ENCODE peak calls at places on chromosomes 4 and X, in four cellular contexts. X is psoas muscle, F is brain microvascular endothelial cell, V is fibroblast of pulmonary artery. E is an unnamed sample.
A peak's percentile ranks its signal among the peaks of the same experiment; 100 is the strongest.

GRCh38 chrX:154748712-154749339 is 2.1 kb downstream of the GAB3 start:
- DNase-seq in F (peak; percentile 47), V (peak; percentile 67), X (no peak), E (no peak)

GRCh38 chrX:154762529-154763296 is at the start of gene DKC1:
- DNase-seq in X (peak; percentile 96), F (peak; percentile 91), V (peak; percentile 96), E (peak; percentile 97)

GRCh38 chr4:24842356-24842755 is 47.0 kb downstream of the SOD3 start:
- DNase-seq in X (no peak), V (no peak), F (no peak), E (no peak)

GRCh38 chr4:105637409-105638258 is 70.9 kb downstream of the INTS12 start:
- DNase-seq in F (peak; percentile 37), X (peak; percentile 58), V (peak; percentile 49), E (peak; percentile 10)

GRCh38 chr4:174714393-174715211 is 114.4 kb downstream of the GLRA3 start:
- DNase-seq in X (no peak), V (peak; percentile 71), F (peak; percentile 49), E (no peak)

GRCh38 chrX:77749695-77750094 is 36.3 kb downstream of the ATRX start:
- DNase-seq in V (peak; percentile 55), X (no peak), F (peak; percentile 89), E (peak; percentile 21)

GRCh38 chrX:140447150-140447549 is 57.7 kb downstream of the SOX3 start:
- DNase-seq in V (no peak), X (no peak), F (no peak), E (no peak)

GRCh38 chrX:154430916-154431315 is 2.4 kb downstream of the ATP6AP1 start:
- DNase-seq in F (no peak), V (no peak), X (no peak), E (no peak)

GRCh38 chrX:139850968-139851367 is 81.9 kb downstream of the ATP11C start:
- DNase-seq in X (no peak), F (no peak), V (no peak), E (no peak)

GRCh38 chr4:166279261-166279660 is 406.2 kb downstream of the TLL1 start:
- DNase-seq in X (no peak), F (no peak), V (no peak), E (no peak)

GRCh38 chr4:19883841-19884240 is 367.9 kb upstream of the SLIT2 start:
- DNase-seq in X (no peak), F (no peak), V (peak; percentile 18), E (peak; percentile 24)

DNA sequence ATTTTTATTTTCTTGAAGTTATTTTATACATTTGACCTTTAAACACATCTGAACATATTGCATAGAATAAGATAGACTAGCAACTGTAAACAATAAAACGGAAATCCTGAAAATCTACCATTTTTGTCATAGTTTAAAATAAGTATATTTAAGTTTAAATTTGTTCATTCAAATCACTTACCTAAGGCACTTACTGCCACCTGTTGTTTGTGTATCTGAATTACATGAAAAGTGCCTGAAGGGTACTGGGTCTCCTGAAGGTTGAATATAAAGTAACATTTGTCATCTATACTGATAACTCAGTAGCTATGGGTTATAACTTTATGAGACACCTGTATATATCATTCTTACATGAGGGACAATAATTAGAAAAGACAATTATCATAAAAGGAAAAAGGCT is 38.6 kb downstream of the TRPC5 start:
- DNase-seq in F (no peak), X (no peak), V (peak; percentile 2), E (no peak)
- TF ChIP-seq CTCF in F (no peak), X (no peak), V (no peak), E (no peak)

GRCh38 chrX:12115377-12115776 is 22.9 kb upstream of the FRMPD4 start:
- DNase-seq in X (no peak), V (no peak), F (no peak), E (no peak)
- TF ChIP-seq CTCF in X (no peak), V (no peak), F (peak; percentile 55), E (no peak)

DNA sequence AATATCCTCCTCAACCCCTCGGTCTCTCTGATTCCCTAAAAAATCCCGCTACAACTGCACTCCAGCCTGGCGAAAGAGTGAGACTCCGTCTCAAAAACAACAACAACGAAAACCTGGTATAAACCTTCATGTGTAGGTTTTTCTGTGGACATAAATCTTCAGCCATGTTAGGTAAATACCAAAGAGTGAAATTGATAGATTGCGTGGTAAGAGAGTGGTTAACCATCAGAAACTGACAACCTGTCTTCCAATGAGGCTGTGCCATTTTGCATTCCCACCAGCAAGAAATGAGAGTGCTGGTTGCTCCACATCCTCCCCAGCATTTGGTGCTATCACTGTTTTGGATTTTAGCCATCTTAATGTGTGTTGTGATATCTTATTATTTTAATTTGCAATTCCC is 10.9 kb downstream of the TBC1D19 start:
- DNase-seq in X (no peak), V (no peak), F (no peak), E (no peak)
- TF ChIP-seq CTCF in X (no peak), V (no peak), F (no peak), E (no peak)

DNA sequence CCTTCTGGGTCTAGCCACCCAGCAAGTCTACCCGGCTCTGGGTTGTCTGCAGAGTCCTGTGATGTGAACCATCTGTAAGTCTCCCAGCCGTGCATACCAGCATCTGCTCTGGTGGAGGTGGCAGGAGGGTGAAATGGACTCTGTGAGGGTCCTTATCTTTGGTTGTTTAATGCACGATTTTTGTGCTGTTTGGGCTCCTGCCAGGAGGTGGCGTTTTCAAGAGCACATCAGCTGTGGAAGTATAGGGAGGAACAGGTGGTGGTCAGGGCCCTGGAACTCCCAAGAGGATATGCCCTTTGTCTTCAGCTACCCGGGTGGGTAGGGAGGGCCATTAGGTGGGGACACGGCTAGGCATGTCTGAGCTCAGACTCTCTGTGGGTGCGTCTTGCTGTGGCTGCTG is 66.5 kb upstream of the ZFP42 start:
- DNase-seq in V (no peak), X (no peak), F (no peak), E (no peak)
- TF ChIP-seq CTCF in V (no peak), X (no peak), F (peak; percentile 40), E (no peak)

DNA sequence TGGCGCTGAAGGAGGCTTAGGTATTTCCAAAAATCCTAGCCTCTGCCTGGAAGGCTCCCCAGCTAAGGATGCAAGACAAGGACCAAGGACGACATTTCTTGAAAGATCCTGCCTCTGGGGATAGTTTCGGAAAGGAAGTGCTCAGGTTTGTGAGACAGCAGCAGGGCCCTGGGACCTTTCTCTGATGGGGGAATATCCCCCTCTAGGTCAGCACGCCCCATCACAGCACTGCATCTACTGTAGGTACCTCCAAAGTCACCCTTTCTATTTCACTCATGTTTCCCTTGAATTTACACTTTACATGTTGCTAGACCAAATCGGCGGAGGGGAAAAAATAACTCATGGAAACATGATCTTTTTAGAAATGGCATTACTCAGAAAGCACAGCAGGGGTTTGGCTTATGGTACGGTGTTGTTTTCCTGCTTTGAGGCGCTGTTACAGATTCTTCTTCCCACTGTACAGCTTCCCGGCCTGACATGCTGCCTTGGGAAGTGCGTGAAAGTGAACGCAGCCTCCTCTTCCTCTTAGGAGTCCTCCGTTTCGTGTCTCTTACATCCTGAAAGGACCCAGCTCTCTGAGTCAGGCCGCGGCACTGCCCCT is 77.2 kb upstream of the DHRSX start:
- DNase-seq in V (no peak), X (no peak), F (peak; percentile 56), E (no peak)
- TF ChIP-seq CTCF in V (no peak), X (no peak), F (no peak), E (no peak)

DNA sequence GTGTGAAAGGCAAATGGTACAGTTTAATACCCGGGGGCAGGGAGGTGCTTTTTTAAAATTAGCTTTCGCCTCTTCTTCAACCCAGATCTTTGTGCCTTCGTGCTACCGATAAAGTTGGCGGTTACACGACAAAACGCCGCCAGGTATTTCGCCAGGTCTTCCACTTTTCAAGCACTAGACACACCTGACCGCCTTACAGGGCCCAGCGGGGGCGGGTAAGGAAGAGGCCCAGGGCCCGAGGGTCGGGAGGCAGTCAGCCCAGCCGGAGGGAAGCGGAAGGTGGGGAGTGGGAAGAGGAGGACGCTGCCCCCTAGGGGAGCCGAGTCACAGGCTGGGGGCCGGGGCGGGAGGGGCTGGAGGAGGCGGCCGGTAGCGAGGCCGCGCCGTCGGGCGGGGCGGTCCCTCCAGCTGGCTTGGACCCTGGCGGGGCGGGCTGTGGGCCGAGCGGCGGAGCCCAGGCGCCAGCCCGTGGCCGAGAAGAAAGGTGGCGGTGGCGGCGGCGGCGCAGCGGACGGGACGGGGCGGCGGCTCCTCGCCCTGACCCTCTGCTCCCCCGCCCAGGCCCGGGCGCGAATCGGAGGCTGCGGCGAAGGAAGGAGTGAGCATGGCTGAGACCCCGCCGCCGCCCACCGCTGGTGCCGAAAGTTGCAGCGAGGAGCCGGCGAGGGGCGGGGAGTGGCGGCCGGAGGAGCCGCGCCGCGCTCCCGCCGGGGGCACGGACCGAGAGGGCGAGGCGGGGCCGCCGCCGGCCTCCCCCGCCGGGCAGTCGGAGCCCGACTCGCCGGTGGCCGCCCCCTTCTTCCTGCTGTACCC is 16.2 kb downstream of the UTP3 start:
- DNase-seq in V (peak; percentile 68), X (peak; percentile 86), F (peak; percentile 33), E (peak; percentile 69)
- TF ChIP-seq CTCF in V (peak; percentile 18), X (peak; percentile 33), F (peak; percentile 53), E (peak; percentile 37)

DNA sequence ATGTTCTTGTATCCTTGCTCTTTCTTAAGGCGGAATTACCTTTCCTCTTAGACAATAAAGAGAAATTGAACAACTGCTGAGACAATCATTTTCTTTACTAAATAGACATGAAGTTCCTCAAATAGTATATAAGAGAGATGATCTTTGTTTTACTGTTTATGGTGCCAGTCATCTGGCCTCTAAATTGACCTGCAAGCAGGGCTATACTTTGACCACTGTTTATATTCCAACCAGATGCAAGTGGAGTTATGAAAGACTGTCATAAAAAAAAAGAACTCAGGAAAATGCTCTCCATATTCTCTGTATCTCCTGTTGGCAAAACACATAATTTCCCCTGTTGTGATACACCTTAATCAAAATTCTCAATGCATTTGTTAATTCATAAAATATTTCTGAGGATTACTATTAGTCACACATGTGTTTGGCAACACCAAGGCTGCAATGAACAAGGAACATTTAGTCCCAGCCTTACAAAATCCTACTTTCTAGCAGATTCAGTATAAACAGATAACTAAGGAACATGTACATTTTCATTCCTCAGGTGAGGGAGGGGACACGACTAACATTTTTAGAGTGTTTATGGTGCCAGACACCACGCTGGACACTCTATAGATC is 562.3 kb downstream of the KCNIP4 start:
- DNase-seq in V (no peak), X (no peak), F (no peak), E (no peak)
- TF ChIP-seq CTCF in V (no peak), X (no peak), F (no peak), E (no peak)

DNA sequence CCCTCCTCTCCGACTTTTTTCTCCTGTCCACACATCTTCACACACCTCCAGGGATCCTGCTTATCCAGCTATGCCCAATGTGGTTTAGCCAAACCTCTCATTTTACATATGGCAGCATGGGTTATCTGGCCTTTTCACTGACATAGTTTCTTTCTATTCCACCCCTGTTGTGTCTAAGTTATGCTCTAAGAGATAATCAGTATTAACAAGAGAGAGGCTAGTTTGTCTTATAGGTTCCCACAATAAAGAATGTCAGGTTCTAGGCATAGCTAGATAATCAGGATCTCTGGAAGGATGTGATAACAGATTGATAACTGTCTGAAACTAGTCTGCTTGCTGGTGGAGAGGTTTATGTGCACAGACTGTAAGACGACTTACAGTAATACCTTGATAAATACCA is 7.7 kb upstream of the GALNT7 start:
- DNase-seq in V (no peak), F (no peak), X (no peak), E (no peak)
- TF ChIP-seq CTCF in V (no peak), F (no peak), X (no peak), E (no peak)

DNA sequence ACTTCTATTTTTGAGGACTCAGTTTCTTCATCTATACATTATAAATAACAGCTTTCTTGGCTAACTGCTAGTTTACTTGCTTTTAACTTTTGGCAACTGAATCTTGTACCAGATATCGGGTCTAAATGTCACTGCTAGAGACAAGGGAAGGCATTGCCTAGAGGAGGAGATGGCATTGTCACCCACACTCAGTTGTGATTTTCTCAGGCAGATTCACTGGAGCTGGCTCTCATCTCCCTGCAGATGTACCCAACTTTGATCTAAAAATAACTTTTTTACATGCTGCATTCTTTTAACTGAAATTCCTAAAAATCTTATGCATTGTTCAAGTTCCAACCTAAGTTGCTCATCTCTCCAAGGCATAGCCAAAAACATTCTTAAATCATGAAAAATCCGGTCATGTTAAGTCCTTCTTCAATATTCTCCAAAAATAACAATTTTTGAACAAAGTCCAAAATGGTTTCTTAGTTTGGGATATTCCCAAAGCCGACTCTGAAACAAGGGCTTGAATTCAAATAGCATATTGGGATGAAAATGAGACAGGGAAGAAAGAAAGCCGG is 469.0 kb upstream of the BOD1L1 start:
- DNase-seq in F (peak; percentile 23), X (no peak), V (peak; percentile 61), E (peak; percentile 43)
- TF ChIP-seq CTCF in F (no peak), X (no peak), V (no peak), E (no peak)

E was measured in foreskin fibroblast.